ENCODE peak calls at places on chromosomes 11 and 22, in five cellular contexts. R is heart left ventricle, D is neural crest cell, N is nephron progenitor cell, B is foreskin keratinocyte. V is an unnamed sample.

GRCh38 chr22:45602824-45603301 is 68.8 kb upstream of the ATXN10 start:
- DNase-seq in R (no peak), D (no peak), N (no peak), B (no peak), V (no peak)

GRCh38 chr11:67054851-67055523 is 1.7 kb upstream of the RHOD start:
- DNase-seq in R (peak), D (no peak), N (no peak), B (peak), V (peak)

GRCh38 chr11:17277024-17277584 is 565 bp downstream of the NUCB2 start:
- DNase-seq in R (no peak), D (no peak), N (no peak), B (no peak), V (peak)

GRCh38 chr11:78961938-78962701 is 387.5 kb upstream of the NARS2 start:
- DNase-seq in R (peak), D (peak), N (peak), B (no peak), V (no peak)

GRCh38 chr11:2779499-2779980 is 79.7 kb upstream of the KCNQ1OT1 start:
- DNase-seq in R (no peak), D (no peak), N (no peak), B (no peak), V (no peak)

GRCh38 chr11:37450613-37451012 is 852.6 kb upstream of the RAG2 start:
- DNase-seq in R (no peak), D (no peak), N (no peak), B (peak), V (no peak)

GRCh38 chr11:35549787-35550186 is 24.4 kb upstream of the PAMR1 start:
- DNase-seq in R (no peak), D (no peak), N (peak), B (peak), V (no peak)

GRCh38 chr22:35023692-35024363 is 42.1 kb upstream of the ISX start:
- DNase-seq in R (peak), D (peak), N (peak), B (no peak), V (peak)

GRCh38 chr11:66314186-66314501 is 2.7 kb downstream of the CD248 start:
- DNase-seq in R (no peak), D (no peak), N (no peak), B (no peak), V (no peak)

GRCh38 chr11:113474362-113475159 is 637 bp downstream of the DRD2 start:
- DNase-seq in R (peak), D (peak), N (peak), B (peak), V (peak)

GRCh38 chr11:925158-925495 is 543 bp upstream of the AP2A2 start:
- DNase-seq in R (peak), D (no peak), N (no peak), B (no peak), V (no peak)

GRCh38 chr11:122405788-122406341 is 249.7 kb upstream of the UBASH3B start:
- DNase-seq in R (no peak), D (no peak), N (no peak), B (no peak), V (no peak)

GRCh38 chr11:59102259-59102765 is 4.7 kb upstream of the FAM111B start:
- DNase-seq in R (peak), D (peak), N (peak), B (no peak), V (peak)

GRCh38 chr11:34449013-34449412 is 10.3 kb downstream of the CAT start:
- DNase-seq in R (no peak), D (no peak), N (no peak), B (no peak), V (peak)

GRCh38 chr11:128365044-128365443 is 222.3 kb downstream of the ETS1 start:
- DNase-seq in R (no peak), D (no peak), N (peak), B (no peak), V (no peak)

GRCh38 chr11:122059565-122059964 is 56.5 kb downstream of the BLID start:
- DNase-seq in R (no peak), D (no peak), N (no peak), B (no peak), V (no peak)

GRCh38 chr11:44036811-44037657 is 10.7 kb upstream of the ACCSL start:
- DNase-seq in R (peak), D (peak), N (peak), B (peak), V (peak)

GRCh38 chr22:29353286-29353685 is 35.1 kb downstream of the AP1B1 start:
- DNase-seq in R (no peak), D (no peak), N (no peak), B (no peak), V (no peak)

GRCh38 chr11:86999859-87000753 is 37.6 kb upstream of the TMEM135 start:
- DNase-seq in R (peak), D (no peak), N (no peak), B (no peak), V (no peak)

GRCh38 chr11:100827934-100828661 is 141.0 kb downstream of the ARHGAP42 start:
- DNase-seq in R (no peak), D (no peak), N (peak), B (peak), V (peak)

DNA sequence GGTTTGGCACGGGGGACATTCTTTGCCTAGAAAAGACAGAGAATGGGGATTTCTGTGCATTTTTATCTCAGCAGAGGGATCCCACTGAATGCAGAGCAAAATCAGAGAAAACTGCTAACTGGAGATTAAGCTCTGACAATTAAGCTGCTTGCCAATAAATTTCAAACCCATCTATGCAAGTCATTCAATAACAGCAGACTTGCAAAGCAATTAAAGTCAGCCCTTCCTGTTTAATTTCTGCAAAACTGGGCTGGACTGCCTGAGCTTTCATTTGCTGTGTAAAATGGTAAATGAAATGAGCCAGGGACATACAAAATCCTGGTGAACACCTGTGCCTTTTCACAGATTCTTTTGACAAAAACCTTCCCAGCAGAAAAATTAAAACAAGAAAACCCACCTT is 1273.9 kb upstream of the CNTN5 start:
- DNase-seq in R (no peak), D (no peak), N (no peak), B (no peak), V (no peak)
- TF ChIP-seq CTCF in R (no peak), D (no peak), N (no peak), B (no peak), V (no peak)

DNA sequence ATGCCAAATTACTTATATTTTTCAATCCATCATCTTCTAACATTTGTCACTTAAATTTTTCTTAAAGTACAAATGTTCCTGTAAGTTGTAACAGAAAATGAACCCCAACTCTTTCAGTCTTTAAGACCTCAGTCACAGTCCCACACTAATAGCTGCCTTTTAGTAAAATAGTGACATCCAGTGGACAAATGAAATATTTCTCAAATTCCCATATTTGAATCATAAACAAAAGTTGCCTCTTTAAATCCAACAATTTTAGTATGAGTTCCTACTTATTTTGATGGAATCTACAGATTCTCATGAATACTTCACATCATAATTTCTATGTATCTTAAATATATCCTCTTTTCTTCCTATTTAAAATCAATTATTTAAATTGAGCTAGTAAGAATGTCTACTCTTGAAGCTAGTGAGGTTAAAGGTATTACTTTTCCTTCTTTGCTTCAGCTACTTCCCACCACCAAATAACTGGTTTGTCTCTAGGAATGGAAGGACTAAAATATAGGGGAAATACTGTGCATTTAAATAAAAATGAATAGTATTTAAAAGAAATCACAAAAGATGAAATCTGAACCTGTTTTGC is 9.2 kb downstream of the LIN7C start:
- DNase-seq in R (no peak), D (no peak), N (no peak), B (no peak), V (no peak)
- TF ChIP-seq CTCF in R (peak), D (peak), N (peak), B (peak), V (peak)

DNA sequence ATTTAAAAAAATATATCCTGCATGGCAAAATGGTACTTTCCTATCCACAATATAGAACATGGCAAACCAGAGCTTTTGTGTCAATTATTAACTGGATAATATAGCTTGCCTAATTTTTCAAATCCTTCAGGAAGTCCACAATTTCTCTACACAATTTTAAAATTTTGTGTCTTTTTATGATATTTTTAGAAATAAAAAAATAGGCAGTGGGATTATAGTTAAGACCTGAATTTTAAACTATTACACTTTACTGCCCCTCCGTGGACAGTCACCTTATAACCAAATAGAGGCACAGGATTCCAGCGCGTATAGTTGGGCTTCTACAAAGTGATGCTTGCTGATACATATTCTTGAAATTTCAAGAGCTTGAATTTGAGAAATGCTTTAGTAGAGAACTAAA is 2.1 kb upstream of the DMC1 start:
- DNase-seq in R (peak), D (peak), N (peak), B (no peak), V (peak)
- TF ChIP-seq CTCF in R (peak), D (peak), N (peak), B (peak), V (peak)

GRCh38 chr11:75031771-75032549 is 43.2 kb downstream of the NEU3 start:
- DNase-seq in R (peak), D (peak), N (peak), B (no peak), V (peak)
- TF ChIP-seq CTCF in R (peak), D (peak), N (peak), B (peak), V (peak)

DNA sequence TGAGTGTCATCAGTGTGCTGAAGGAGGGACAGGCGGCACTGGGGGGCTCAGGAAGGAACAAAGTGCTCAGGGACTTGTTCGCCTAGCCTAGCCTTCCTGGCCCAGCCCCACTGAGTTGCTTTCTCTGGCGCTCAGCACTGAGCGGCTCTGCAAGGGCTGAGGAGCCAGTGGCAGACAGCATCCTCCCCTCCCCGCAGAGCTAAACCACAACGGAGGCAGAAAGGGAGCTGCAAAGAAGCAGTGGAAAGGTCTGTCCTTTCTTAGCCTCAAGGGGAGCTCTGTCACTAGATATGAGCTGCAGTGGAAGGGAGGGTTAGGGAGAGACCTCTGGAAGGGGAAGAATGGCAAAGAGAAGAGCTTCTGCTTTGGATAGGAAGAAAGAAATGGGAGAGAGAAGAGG is 89.7 kb upstream of the PHOX2A start:
- DNase-seq in R (no peak), D (no peak), N (peak), B (no peak), V (no peak)
- TF ChIP-seq CTCF in R (no peak), D (peak), N (no peak), B (no peak), V (no peak)